ENCODE peak calls at places on chromosomes 1 and 21, in six cellular contexts. M, X, E, Q, F and R are unnamed samples.

GRCh38 chr1:110165761-110166231 is 15.5 kb downstream of the SLC6A17 start:
- DNase-seq in M (no peak), X (no peak), F (no peak), Q (no peak), E (no peak), R (no peak)

GRCh38 chr1:71461416-71461815 is 380.6 kb upstream of the ZRANB2 start:
- DNase-seq in Q (no peak), M (no peak), F (no peak), X (no peak), E (no peak), R (no peak)

GRCh38 chr1:201820413-201820812 is 8.5 kb upstream of the IPO9 start:
- DNase-seq in Q (no peak), F (no peak), E (no peak), M (no peak), X (no peak), R (no peak)

GRCh38 chr1:32159189-32159588 is 20.3 kb upstream of the TXLNA start:
- DNase-seq in F (no peak), M (no peak), E (no peak), Q (no peak), X (no peak), R (no peak)

GRCh38 chr1:10795305-10796021 is 983 bp downstream of the CASZ1 start:
- DNase-seq in X (no peak), E (no peak), M (peak), F (no peak), Q (no peak), R (no peak)

GRCh38 chr1:14320518-14320917 is 278.0 kb upstream of the KAZN start:
- DNase-seq in X (no peak), M (no peak), F (no peak), E (peak), Q (no peak), R (no peak)

GRCh38 chr1:60620107-60620506 is 462.3 kb upstream of the NFIA start:
- DNase-seq in Q (no peak), F (no peak), M (no peak), X (no peak), E (no peak), R (no peak)

GRCh38 chr1:222109836-222110235 is 367.9 kb upstream of the DUSP10 start:
- DNase-seq in Q (no peak), X (no peak), M (no peak), E (peak), F (no peak), R (no peak)

GRCh38 chr1:154837679-154838171 is 32.4 kb downstream of the KCNN3 start:
- DNase-seq in E (no peak), F (no peak), M (no peak), Q (no peak), X (peak), R (no peak)

GRCh38 chr1:43545686-43546387 is 15.2 kb downstream of the PTPRF start:
- DNase-seq in X (no peak), F (no peak), M (peak), Q (peak), E (no peak), R (peak)

GRCh38 chr21:39662411-39662953 is 49.7 kb downstream of the B3GALT5 start:
- DNase-seq in X (no peak), Q (no peak), E (no peak), F (no peak), M (no peak), R (no peak)

GRCh38 chr1:38334930-38335592 is 288.5 kb upstream of the POU3F1 start:
- DNase-seq in X (no peak), Q (no peak), F (no peak), M (no peak), E (no peak), R (no peak)

GRCh38 chr1:84774674-84775548 is 84.7 kb upstream of the SSX2IP start:
- DNase-seq in Q (no peak), F (no peak), E (no peak), M (no peak), X (no peak), R (no peak)

GRCh38 chr1:45880930-45881329 is 77.5 kb downstream of the MAST2 start:
- DNase-seq in F (no peak), X (peak), M (no peak), E (peak), Q (no peak), R (no peak)

GRCh38 chr21:14210738-14211137 is at the start of gene LIPI:
- DNase-seq in F (no peak), X (no peak), Q (no peak), M (no peak), E (no peak), R (no peak)

GRCh38 chr1:245855846-245856730 is 651.0 kb downstream of the SMYD3 start:
- DNase-seq in E (peak), F (no peak), M (no peak), X (peak), Q (no peak), R (no peak)

GRCh38 chr1:204263240-204263848 is 49.6 kb upstream of the GOLT1A start:
- DNase-seq in E (no peak), Q (no peak), M (no peak), F (no peak), X (no peak), R (peak)

GRCh38 chr1:152188673-152189591 is 29.9 kb upstream of the RPTN start:
- DNase-seq in X (peak), Q (peak), M (peak), E (peak), F (no peak), R (peak)

GRCh38 chr1:58813801-58814200 is 30.0 kb upstream of the JUN start:
- DNase-seq in X (no peak), E (no peak), M (no peak), Q (no peak), F (no peak), R (no peak)

GRCh38 chr1:117735045-117735992 is 129.5 kb downstream of the TENT5C start:
- DNase-seq in F (peak), M (peak), Q (no peak), E (no peak), X (peak), R (no peak)

GRCh38 chr1:219159946-219160645 is 13.6 kb upstream of the LYPLAL1 start:
- DNase-seq in F (no peak), M (no peak), X (peak), Q (no peak), E (no peak), R (no peak)

GRCh38 chr1:216682694-216683243 is 40.5 kb downstream of the ESRRG start:
- DNase-seq in F (no peak), Q (no peak), X (no peak), M (no peak), E (no peak), R (no peak)

GRCh38 chr1:5423109-5423508 is 569.1 kb downstream of the NPHP4 start:
- DNase-seq in M (peak), F (no peak), Q (no peak), X (no peak), E (no peak), R (no peak)